ENCODE peak calls at places on chromosomes 3 and 15, in nine cellular contexts. I is skeletal muscle cell, J is heart left ventricle, P is ascending aorta, A is GM06990, W is BJ, C is choroid plexus epithelial cell, O is A673, D is cardiac fibroblast. R is an unnamed sample.

GRCh38 chr3:106338582-106339219 is 469.9 kb upstream of the CBLB start:
- DNase-seq in D (no peak), A (no peak), P (no peak), J (no peak), O (no peak), I (no peak), C (no peak), W (no peak), R (no peak)

GRCh38 chr3:121748638-121749275 is 784 bp downstream of the GOLGB1 start:
- DNase-seq in A (no peak), O (no peak), J (peak), C (peak), W (no peak), I (peak), D (peak), P (no peak), R (peak)

GRCh38 chr3:134483195-134483890 is 2.4 kb downstream of the ANAPC13 start:
- DNase-seq in C (peak), W (no peak), I (no peak), A (no peak), D (peak), J (no peak), P (no peak), O (no peak), R (no peak)

GRCh38 chr3:270688-271087 is 74.1 kb downstream of the CHL1 start:
- DNase-seq in A (no peak), I (no peak), O (no peak), J (no peak), C (no peak), P (no peak), D (no peak), W (no peak), R (no peak)

GRCh38 chr3:13325092-13325491 is 95.0 kb downstream of the NUP210 start:
- DNase-seq in C (no peak), J (no peak), P (no peak), I (no peak), A (no peak), D (no peak), W (no peak), O (peak), R (no peak)

GRCh38 chr15:51856714-51857380 is 27.4 kb downstream of the TMOD3 start:
- DNase-seq in D (no peak), W (no peak), P (no peak), I (no peak), O (no peak), A (no peak), J (no peak), C (no peak), R (no peak)

GRCh38 chr15:63938486-63939061 is 104.8 kb upstream of the HERC1 start:
- DNase-seq in J (no peak), I (no peak), P (no peak), D (peak), C (no peak), O (peak), W (no peak), A (no peak), R (no peak)

GRCh38 chr15:33278816-33279612 is 31.8 kb upstream of the RYR3 start:
- DNase-seq in A (no peak), D (peak), C (peak), W (peak), J (no peak), P (peak), I (peak), O (peak), R (peak)

GRCh38 chr15:69160141-69160975 is at the start of gene GLCE:
- DNase-seq in D (peak), W (peak), I (peak), J (peak), P (peak), O (peak), A (peak), C (peak), R (peak)

GRCh38 chr3:128701342-128702212 is 24.4 kb upstream of the RAB7A start:
- DNase-seq in D (no peak), C (no peak), I (no peak), O (no peak), A (no peak), J (no peak), P (no peak), W (no peak), R (no peak)

GRCh38 chr15:98734472-98735284 is 86.3 kb downstream of the IGF1R start:
- DNase-seq in D (peak), W (no peak), J (no peak), O (no peak), A (no peak), P (no peak), I (no peak), C (peak), R (peak)

GRCh38 chr15:101201411-101202174 is 50.3 kb downstream of the CHSY1 start:
- DNase-seq in O (peak), A (no peak), P (peak), W (peak), I (peak), C (peak), D (peak), J (peak), R (peak)

GRCh38 chr15:39135989-39136388 is 444.9 kb upstream of the THBS1 start:
- DNase-seq in I (peak), O (no peak), P (no peak), W (peak), D (peak), C (peak), A (no peak), J (no peak), R (no peak)

GRCh38 chr3:129398803-129399144 is 29.7 kb downstream of the EFCAB12 start:
- DNase-seq in W (no peak), D (peak), A (no peak), O (no peak), J (no peak), C (peak), I (no peak), P (no peak), R (peak)

GRCh38 chr3:172061724-172062184 is 22.4 kb downstream of the FNDC3B start:
- DNase-seq in C (no peak), P (no peak), I (no peak), W (no peak), D (peak), O (peak), J (no peak), A (peak), R (peak)

GRCh38 chr15:95174880-95175279 is 943.5 kb downstream of the MCTP2 start:
- DNase-seq in J (no peak), P (no peak), W (no peak), A (no peak), D (peak), C (peak), O (no peak), I (peak), R (no peak)

GRCh38 chr3:169241575-169241927 is 422.0 kb downstream of the MECOM start:
- DNase-seq in A (no peak), J (no peak), D (peak), C (peak), P (no peak), W (no peak), O (peak), I (no peak), R (no peak)

GRCh38 chr3:107441617-107442016 is 64.4 kb downstream of the CCDC54 start:
- DNase-seq in J (no peak), W (no peak), A (no peak), C (peak), O (no peak), I (no peak), P (no peak), D (no peak), R (no peak)

GRCh38 chr3:194541483-194541882 is 54.7 kb upstream of the ATP13A3 start:
- DNase-seq in O (no peak), I (no peak), D (no peak), W (no peak), A (peak), J (no peak), P (no peak), C (no peak), R (no peak)

GRCh38 chr3:134073583-134073945 is 43.8 kb upstream of the SLCO2A1 start:
- DNase-seq in J (no peak), C (no peak), D (no peak), I (no peak), W (no peak), O (no peak), A (no peak), P (no peak), R (no peak)

GRCh38 chr3:110027446-110027845 is 690.1 kb upstream of the DPPA4 start:
- DNase-seq in I (peak), J (no peak), W (peak), P (no peak), C (peak), D (peak), O (peak), A (no peak), R (no peak)

GRCh38 chr3:27500051-27500450 is 15.9 kb upstream of the SLC4A7 start:
- DNase-seq in P (no peak), I (peak), W (no peak), D (peak), O (no peak), A (no peak), J (no peak), C (peak), R (peak)

GRCh38 chr3:169323580-169324453 is 339.7 kb downstream of the MECOM start:
- DNase-seq in W (no peak), D (peak), J (peak), P (peak), O (no peak), C (peak), A (no peak), I (peak), R (no peak)

GRCh38 chr15:27855137-27855536 is 244.0 kb downstream of the OCA2 start:
- DNase-seq in W (no peak), A (no peak), P (no peak), C (no peak), I (no peak), J (no peak), D (no peak), O (no peak), R (no peak)

GRCh38 chr15:29125382-29126207 is 144.0 kb downstream of the NSMCE3 start:
- DNase-seq in A (no peak), W (no peak), D (no peak), O (no peak), J (peak), C (no peak), I (no peak), P (no peak), R (no peak)

GRCh38 chr3:149571381-149571780 is 86.4 kb downstream of the WWTR1 start:
- DNase-seq in A (no peak), J (no peak), W (no peak), O (no peak), D (no peak), I (no peak), P (no peak), C (no peak), R (no peak)

GRCh38 chr15:93048759-93049161 is 40.3 kb downstream of the RGMA start:
- DNase-seq in C (no peak), P (no peak), J (no peak), O (peak), W (no peak), D (peak), A (no peak), I (no peak), R (no peak)

GRCh38 chr3:172390792-172391191 is 57.5 kb downstream of the GHSR start:
- DNase-seq in O (no peak), P (no peak), W (no peak), C (no peak), D (no peak), J (no peak), I (no peak), A (no peak), R (no peak)

GRCh38 chr15:93614446-93615104 is 525.6 kb upstream of the RGMA start:
- DNase-seq in D (no peak), C (no peak), I (no peak), O (no peak), P (no peak), J (peak), W (no peak), A (no peak), R (no peak)

GRCh38 chr3:74348421-74348820 is 266.0 kb downstream of the CNTN3 start:
- DNase-seq in A (no peak), D (no peak), I (no peak), C (no peak), P (no peak), O (no peak), W (no peak), J (no peak), R (no peak)

GRCh38 chr15:29812384-29812694 is 9.9 kb downstream of the TJP1 start:
- DNase-seq in A (no peak), W (no peak), J (no peak), I (peak), P (no peak), D (peak), O (no peak), C (peak), R (no peak)

GRCh38 chr3:24503499-24504176 is 9.0 kb upstream of the THRB start:
- DNase-seq in P (no peak), A (no peak), O (no peak), I (no peak), J (no peak), D (no peak), C (no peak), W (no peak), R (no peak)

GRCh38 chr3:67437090-67437489 is 217.3 kb downstream of the SUCLG2 start:
- DNase-seq in O (no peak), J (no peak), P (no peak), D (no peak), I (no peak), W (no peak), C (peak), A (no peak), R (peak)

GRCh38 chr3:44056446-44057240 is 185.0 kb upstream of the TOPAZ1 start:
- DNase-seq in D (no peak), A (no peak), I (no peak), C (no peak), O (no peak), W (no peak), P (no peak), J (no peak), R (no peak)

GRCh38 chr3:42500909-42501308 is 1.5 kb upstream of the VIPR1 start:
- DNase-seq in O (no peak), A (no peak), P (no peak), D (no peak), I (no peak), C (no peak), W (no peak), J (no peak), R (no peak)

GRCh38 chr3:42500091-42500490 is 2.4 kb upstream of the VIPR1 start:
- DNase-seq in J (no peak), A (no peak), P (peak), D (no peak), W (no peak), I (no peak), C (no peak), O (no peak), R (no peak)

GRCh38 chr3:42501681-42502428 is 588 bp upstream of the VIPR1 start:
- DNase-seq in P (peak), J (peak), I (no peak), D (peak), C (peak), O (peak), W (no peak), A (peak), R (peak)

GRCh38 chr3:42502429-42503250 is at the start of gene VIPR1:
- DNase-seq in W (no peak), O (peak), A (peak), D (peak), C (peak), P (peak), I (no peak), J (peak), R (peak)

GRCh38 chr3:42501321-42501680 is 1.1 kb upstream of the VIPR1 start:
- DNase-seq in O (no peak), I (no peak), W (no peak), A (no peak), D (no peak), C (no peak), P (no peak), J (no peak), R (no peak)
- H3K4me3 ChIP-seq in O (peak), I (no peak), W (no peak), A (peak), D (peak), C (no peak), P (peak), J (peak), R (no peak)

GRCh38 chr3:158105710-158106438 is at the start of gene SHOX2:
- DNase-seq in W (no peak), D (peak), O (peak), J (peak), P (peak), C (peak), I (no peak), A (peak), R (peak)
- H3K4me3 ChIP-seq in W (peak), D (peak), O (peak), J (peak), P (peak), C (peak), I (peak), A (peak), R (peak)

GRCh38 chr3:195892355-195893120 is 15.8 kb downstream of the TNK2 start:
- DNase-seq in C (peak), P (no peak), J (peak), W (no peak), D (peak), A (no peak), O (no peak), I (peak), R (no peak)
- H3K4me3 ChIP-seq in C (peak), P (peak), J (peak), W (peak), D (peak), A (no peak), O (no peak), I (peak), R (no peak)

GRCh38 chr3:160754371-160754854 is 1.6 kb upstream of the PPM1L start:
- DNase-seq in D (peak), O (peak), J (peak), P (peak), W (no peak), I (no peak), C (peak), A (no peak), R (peak)

GRCh38 chr3:160756907-160757623 is 1.0 kb downstream of the PPM1L start:
- DNase-seq in I (no peak), P (peak), W (no peak), J (peak), C (no peak), D (no peak), O (no peak), A (peak), R (peak)

GRCh38 chr3:160755776-160756304 is at the start of gene PPM1L:
- DNase-seq in O (peak), D (peak), A (no peak), P (peak), I (no peak), J (peak), W (no peak), C (peak), R (peak)

GRCh38 chr3:160754855-160755747 is 930 bp upstream of the PPM1L start:
- DNase-seq in W (peak), D (peak), O (peak), C (peak), A (peak), J (peak), I (peak), P (peak), R (peak)

GRCh38 chr3:160753953-160754352 is 2.1 kb upstream of the PPM1L start:
- DNase-seq in I (no peak), P (no peak), W (no peak), J (no peak), O (no peak), D (no peak), C (no peak), A (no peak), R (no peak)
- H3K4me3 ChIP-seq in I (peak), P (peak), W (peak), J (peak), O (peak), D (peak), C (peak), A (peak), R (peak)

GRCh38 chr15:66237513-66238235 is 15.9 kb downstream of the MEGF11 start:
- DNase-seq in C (no peak), D (no peak), O (peak), P (no peak), W (no peak), I (no peak), A (no peak), J (no peak), R (no peak)

GRCh38 chr15:66240240-66240842 is 13.2 kb downstream of the MEGF11 start:
- DNase-seq in I (no peak), C (no peak), P (no peak), J (no peak), O (no peak), A (no peak), W (no peak), D (no peak), R (no peak)

GRCh38 chr15:66241301-66241700 is 12.2 kb downstream of the MEGF11 start:
- DNase-seq in P (no peak), J (no peak), A (no peak), W (no peak), O (no peak), C (no peak), I (no peak), D (no peak), R (no peak)

GRCh38 chr15:66238318-66238717 is 15.2 kb downstream of the MEGF11 start:
- DNase-seq in O (no peak), P (no peak), J (no peak), C (no peak), A (no peak), D (no peak), W (no peak), I (no peak), R (no peak)

DNA sequence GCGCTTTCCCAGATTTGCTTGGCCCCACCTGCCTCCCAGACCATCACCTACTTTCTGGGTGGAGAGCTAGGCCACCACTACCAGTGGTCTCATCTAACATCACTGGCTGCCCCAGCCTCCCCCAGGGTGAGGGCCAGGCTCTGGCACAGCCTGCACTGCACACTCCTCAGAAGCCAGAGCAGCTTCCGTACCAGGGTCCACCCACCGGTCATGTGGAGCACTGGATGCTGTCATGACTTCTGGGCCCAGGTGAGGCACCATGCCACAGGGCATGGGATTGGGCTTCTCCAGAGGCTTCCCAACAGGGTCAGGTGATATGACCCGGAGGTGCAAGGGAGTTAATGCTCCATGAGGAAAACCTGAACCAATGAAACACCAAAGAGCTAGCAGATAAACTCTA is 14.0 kb downstream of the MEGF11 start:
- DNase-seq in D (no peak), C (no peak), P (no peak), A (no peak), W (no peak), O (no peak), J (no peak), I (no peak), R (no peak)
- H3K4me3 ChIP-seq in D (no peak), C (no peak), P (no peak), A (no peak), W (no peak), O (no peak), J (no peak), I (no peak), R (no peak)

DNA sequence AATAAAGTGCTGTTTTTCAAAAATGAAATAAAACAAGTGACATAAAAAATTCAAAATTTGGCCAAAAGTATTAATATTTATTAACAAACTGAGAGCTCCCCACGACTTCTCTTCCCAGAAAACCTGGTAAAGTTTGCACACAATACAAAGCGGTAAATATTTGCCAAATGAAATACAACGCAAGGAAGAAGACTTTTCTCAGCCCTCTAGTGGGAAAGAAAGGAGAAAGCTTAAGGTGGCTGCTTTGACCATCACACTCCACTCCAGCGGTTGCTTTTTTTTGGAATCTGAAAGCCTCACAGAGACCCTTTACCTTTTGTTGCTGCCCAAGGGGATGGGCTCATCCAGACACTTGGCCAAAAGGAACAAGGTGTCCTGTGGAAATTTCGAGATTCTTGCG is 1.1 kb upstream of the GK5 start:
- DNase-seq in O (no peak), D (no peak), W (no peak), J (no peak), C (peak), P (no peak), A (no peak), I (no peak), R (peak)
- H3K4me3 ChIP-seq in O (no peak), D (no peak), W (no peak), J (no peak), C (no peak), P (no peak), A (no peak), I (no peak), R (no peak)

GRCh38 chr15:96338772-96339661 is 8.5 kb downstream of the NR2F2 start:
- DNase-seq in W (no peak), O (peak), J (no peak), C (peak), P (no peak), D (peak), I (no peak), A (no peak), R (no peak)

GRCh38 chr15:96339662-96340347 is 9.3 kb downstream of the NR2F2 start:
- DNase-seq in W (no peak), D (peak), C (peak), O (peak), I (no peak), J (no peak), A (no peak), P (no peak), R (no peak)

GRCh38 chr15:96340611-96341464 is 10.3 kb downstream of the NR2F2 start:
- DNase-seq in W (no peak), A (no peak), C (peak), J (no peak), I (no peak), O (peak), D (peak), P (peak), R (no peak)

GRCh38 chr15:96341465-96342142 is 11.1 kb downstream of the NR2F2 start:
- DNase-seq in D (peak), C (peak), A (no peak), O (peak), J (no peak), P (peak), W (no peak), I (no peak), R (no peak)

GRCh38 chr15:96340348-96340610 is 9.8 kb downstream of the NR2F2 start:
- DNase-seq in O (no peak), C (no peak), P (no peak), A (no peak), D (no peak), I (no peak), J (no peak), W (no peak), R (no peak)
- H3K4me3 ChIP-seq in O (peak), C (peak), P (peak), A (no peak), D (peak), I (peak), J (peak), W (peak), R (no peak)